ENCODE peak calls at places on chromosomes 1 and 21, in seven cellular contexts. G is breast epithelium, B is GM23338, H is sigmoid colon, Z is GM12878, L is SK-N-SH, F is stomach. N is an unnamed sample. For H3K4me1, the result is how much of the 10 kb centered on the place peaks cover.

GRCh38 chr1:228420968-228421826 is 4.5 kb upstream of the TRIM17 start:
- DNase-seq in G (no peak), B (no peak), H (no peak), Z (no peak), L (no peak), F (no peak), N (no peak)

GRCh38 chr1:72140222-72140621 is 142.1 kb downstream of the NEGR1 start:
- DNase-seq in G (no peak), B (no peak), H (no peak), Z (no peak), L (no peak), F (no peak), N (no peak)

GRCh38 chr21:42651515-42652401 is 1.7 kb upstream of the PDE9A start:
- DNase-seq in G (no peak), B (no peak), H (no peak), Z (no peak), L (no peak), F (no peak), N (peak)

GRCh38 chr1:241125297-241125696 is 231.7 kb downstream of the RGS7 start:
- DNase-seq in G (no peak), B (no peak), H (no peak), Z (no peak), L (no peak), F (no peak), N (no peak)

GRCh38 chr1:5447479-5448070 is 544.6 kb downstream of the NPHP4 start:
- DNase-seq in G (no peak), B (no peak), H (no peak), Z (no peak), L (no peak), F (no peak), N (peak)

GRCh38 chr1:239831577-239832355 is 259.9 kb upstream of the FMN2 start:
- DNase-seq in G (no peak), B (no peak), H (no peak), Z (no peak), L (peak), F (no peak), N (no peak)

GRCh38 chr1:11441211-11441952 is 37.6 kb upstream of the DISP3 start:
- DNase-seq in G (no peak), B (no peak), H (no peak), Z (no peak), L (no peak), F (no peak), N (no peak)

GRCh38 chr1:42335809-42336518 is 929 bp upstream of the FOXJ3 start:
- DNase-seq in G (no peak), B (no peak), H (no peak), Z (no peak), L (no peak), F (peak), N (no peak)

GRCh38 chr1:51966559-51966958 is 23.9 kb downstream of the RAB3B start:
- DNase-seq in G (no peak), B (no peak), H (no peak), Z (no peak), L (no peak), F (no peak), N (no peak)

GRCh38 chr1:6207921-6208320 is 2.0 kb downstream of the RNF207 start:
- DNase-seq in G (no peak), B (no peak), H (no peak), Z (no peak), L (peak), F (no peak), N (no peak)

GRCh38 chr1:59718064-59718988 is 96.4 kb upstream of the HOOK1 start:
- DNase-seq in G (no peak), B (peak), H (no peak), Z (no peak), L (no peak), F (no peak), N (no peak)

GRCh38 chr1:232377494-232377770 is 252.5 kb downstream of the SIPA1L2 start:
- DNase-seq in G (no peak), B (no peak), H (peak), Z (no peak), L (no peak), F (no peak), N (no peak)

GRCh38 chr1:203675596-203676347 is 49.1 kb downstream of the ATP2B4 start:
- DNase-seq in G (no peak), B (no peak), H (no peak), Z (no peak), L (no peak), F (peak), N (peak)

GRCh38 chr1:165143437-165144065 is 213.0 kb downstream of the LMX1A start:
- DNase-seq in G (no peak), B (peak), H (no peak), Z (no peak), L (no peak), F (peak), N (peak)

DNA sequence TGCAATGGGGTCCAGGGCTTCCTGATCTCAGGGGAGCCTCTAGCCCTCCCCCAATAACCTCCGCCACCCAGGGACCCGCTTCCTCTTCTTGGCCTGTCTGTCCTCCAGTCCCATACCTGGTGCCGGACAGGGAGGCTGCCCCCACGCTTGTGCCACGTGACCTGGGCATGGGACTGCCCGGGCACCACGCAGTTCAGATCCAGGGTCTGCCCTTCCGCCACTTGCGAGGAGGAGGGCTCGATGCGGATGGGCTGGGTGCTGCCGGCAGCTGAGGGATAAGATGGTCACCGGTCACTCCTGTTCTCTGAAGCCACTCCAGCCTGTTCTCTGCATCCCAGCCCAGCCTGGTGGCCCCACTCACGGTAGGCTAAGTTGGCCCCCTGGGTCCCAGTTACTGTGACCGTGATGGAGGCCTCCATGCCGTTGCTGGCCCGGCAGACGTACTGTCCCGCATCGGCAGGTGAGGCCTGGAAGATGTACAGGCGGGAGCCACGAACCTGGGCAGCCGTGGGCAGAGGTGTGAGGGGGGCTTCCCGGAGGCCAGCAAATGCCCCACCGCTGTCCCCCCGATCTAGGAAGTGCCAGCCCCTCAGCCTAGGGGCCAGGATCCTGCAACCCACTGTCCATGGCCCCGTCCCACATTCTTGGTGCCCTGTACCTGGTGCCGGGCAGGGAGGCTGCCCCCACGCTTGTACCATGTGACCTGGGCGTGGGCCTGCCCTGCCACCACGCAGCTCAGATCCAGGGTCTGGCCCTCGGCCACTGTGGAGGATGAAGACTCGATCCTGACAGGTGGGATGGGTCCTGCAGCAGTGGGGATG is 39.6 kb downstream of the LDLRAD2 start:
- DNase-seq in G (no peak), B (no peak), H (no peak), Z (no peak), L (no peak), F (no peak), N (no peak)
- TF ChIP-seq POLR2AphosphoS5 in G (no peak), B (no peak), H (no peak), Z (no peak), L (no peak), F (no peak), N (no peak)

GRCh38 chr1:225593414-225593813 is 59.5 kb downstream of the ENAH start:
- DNase-seq in G (no peak), B (no peak), H (no peak), Z (no peak), L (no peak), F (no peak), N (no peak)
- H3K4me1 ChIP-seq in G (under half), B (under half), H (half or more), Z (under half), L (under half), F (half or more), N (under half)

GRCh38 chr1:248926401-248927182 is 20.6 kb downstream of the PGBD2 start:
- DNase-seq in G (no peak), B (no peak), H (no peak), Z (no peak), L (no peak), F (no peak), N (no peak)

GRCh38 chr1:248923932-248924331 is 17.9 kb downstream of the PGBD2 start:
- DNase-seq in G (no peak), B (no peak), H (no peak), Z (no peak), L (no peak), F (no peak), N (no peak)

DNA sequence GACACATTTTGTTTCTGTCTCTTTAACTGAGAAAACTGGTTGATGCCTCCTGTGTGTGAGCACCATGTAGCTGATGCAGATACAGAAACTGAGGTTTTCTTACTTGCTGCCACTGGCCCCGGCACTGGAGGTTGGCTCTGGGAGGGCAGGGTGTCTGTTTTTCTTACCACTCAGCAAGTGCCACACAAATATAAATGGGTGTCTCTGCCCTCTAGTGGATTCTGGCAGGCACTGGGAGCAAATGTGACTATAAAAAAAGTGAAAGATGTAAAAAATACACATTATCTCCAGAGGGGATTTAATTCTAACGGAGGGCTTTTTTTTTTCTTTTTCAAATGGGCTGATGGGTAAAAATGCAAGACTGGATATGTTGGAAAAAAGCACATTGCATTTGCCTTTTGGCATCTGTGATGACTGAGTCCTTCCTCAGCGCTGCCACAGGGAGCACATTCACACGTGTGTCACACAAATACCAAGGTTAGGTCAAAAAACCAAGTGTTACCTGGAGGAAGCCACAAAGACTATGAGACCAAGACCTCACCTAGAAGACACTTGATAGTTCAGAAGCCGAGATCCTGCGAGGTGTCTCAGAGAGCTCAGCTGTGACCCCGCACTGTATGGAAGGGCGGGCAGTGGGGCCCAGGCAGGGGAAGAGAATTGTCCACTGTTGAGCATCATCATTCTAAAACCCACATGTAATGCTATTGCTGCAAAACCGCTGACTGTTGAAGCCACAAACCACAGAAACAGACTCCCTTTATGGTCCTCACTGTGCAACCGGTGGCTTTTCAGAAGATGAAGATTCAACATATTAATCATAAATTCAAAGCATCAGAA is 18.9 kb downstream of the PGBD2 start:
- DNase-seq in G (no peak), B (peak), H (no peak), Z (peak), L (peak), F (peak), N (peak)
- TF ChIP-seq POLR2AphosphoS5 in G (no peak), B (no peak), H (no peak), Z (no peak), L (no peak), F (no peak), N (no peak)

GRCh38 chr1:101262060-101262459 is 25.2 kb downstream of the S1PR1 start:
- DNase-seq in G (no peak), B (no peak), H (no peak), Z (no peak), L (no peak), F (no peak), N (no peak)

GRCh38 chr1:101260531-101260930 is 23.7 kb downstream of the S1PR1 start:
- DNase-seq in G (no peak), B (no peak), H (no peak), Z (no peak), L (no peak), F (no peak), N (no peak)

GRCh38 chr1:101259744-101260148 is 22.9 kb downstream of the S1PR1 start:
- DNase-seq in G (no peak), B (no peak), H (no peak), Z (no peak), L (no peak), F (no peak), N (no peak)

GRCh38 chr1:101262601-101263348 is 26.0 kb downstream of the S1PR1 start:
- DNase-seq in G (no peak), B (peak), H (no peak), Z (no peak), L (no peak), F (no peak), N (no peak)

GRCh38 chr1:101261629-101262028 is 24.8 kb downstream of the S1PR1 start:
- DNase-seq in G (no peak), B (no peak), H (no peak), Z (no peak), L (no peak), F (no peak), N (no peak)
- H3K4me1 ChIP-seq in G (under half), B (under half), H (under half), Z (under half), L (under half), F (under half), N (half or more)

N was measured in transverse colon.